ENCODE peak calls at places on chromosome 15, in five cellular contexts. I, O, B, S and A are unnamed samples.

GRCh38 chr15:72497402-72497801 is 23.3 kb downstream of the ARIH1 start:
- DNase-seq in B (no peak), S (no peak), I (no peak), O (no peak), A (no peak)

GRCh38 chr15:41558400-41559238 is at the start of gene TYRO3:
- DNase-seq in O (peak; percentile 58), S (peak; percentile 46), I (peak; percentile 15), B (peak; percentile 36), A (no peak)

GRCh38 chr15:50880651-50881114 is 27.8 kb upstream of the AP4E1 start:
- DNase-seq in S (peak; percentile 86), B (peak; percentile 67), I (peak; percentile 94), O (no peak), A (no peak)

GRCh38 chr15:40471778-40472130 is 970 bp downstream of the CHST14 start:
- DNase-seq in I (peak; percentile 27), O (no peak), S (no peak), B (no peak), A (peak; percentile 44)

GRCh38 chr15:41827880-41828746 is at the start of gene JMJD7:
- DNase-seq in I (peak; percentile 79), S (peak; percentile 93), O (peak; percentile 94), B (peak; percentile 82), A (peak; percentile 78)

GRCh38 chr15:60679256-60679655 is 200.3 kb upstream of the ICE2 start:
- DNase-seq in I (no peak), O (no peak), B (no peak), S (no peak), A (no peak)

GRCh38 chr15:31483053-31483923 is 156.7 kb downstream of the KLF13 start:
- DNase-seq in O (no peak), I (no peak), B (no peak), S (peak; percentile 74), A (no peak)

GRCh38 chr15:45451265-45451664 is 71.3 kb downstream of the SLC30A4 start:
- DNase-seq in B (no peak), I (no peak), S (no peak), O (no peak), A (no peak)

GRCh38 chr15:31486906-31487695 is 160.5 kb downstream of the KLF13 start:
- DNase-seq in O (no peak), I (no peak), B (no peak), S (no peak), A (no peak)

GRCh38 chr15:78873796-78874761 is 1.4 kb downstream of the MORF4L1 start:
- DNase-seq in S (peak; percentile 37), O (peak; percentile 31), B (no peak), I (no peak), A (peak; percentile 71)

GRCh38 chr15:52735231-52736089 is 54.7 kb downstream of the ONECUT1 start:
- DNase-seq in O (peak; percentile 39), B (peak; percentile 76), I (peak; percentile 84), S (peak; percentile 88), A (peak; percentile 72)

GRCh38 chr15:34472947-34473346 is 35.3 kb upstream of the GOLGA8A start:
- DNase-seq in O (no peak), S (no peak), I (no peak), B (no peak), A (no peak)

GRCh38 chr15:59150185-59150584 is 45.2 kb downstream of the CCNB2 start:
- DNase-seq in I (peak; percentile 12), O (no peak), B (no peak), S (no peak), A (no peak)

GRCh38 chr15:61871926-61872522 is 188.2 kb downstream of the VPS13C start:
- DNase-seq in S (peak; percentile 13), I (peak; percentile 37), O (no peak), B (peak; percentile 29), A (peak; percentile 7)

GRCh38 chr15:42992626-42993025 is 72.0 kb upstream of the TTBK2 start:
- DNase-seq in S (no peak), O (no peak), B (no peak), I (no peak), A (no peak)

GRCh38 chr15:88800026-88800425 is 3.2 kb upstream of the ACAN start:
- DNase-seq in B (no peak), I (peak; percentile 18), O (no peak), S (no peak), A (peak; percentile 9)

GRCh38 chr15:65082303-65082958 is 5.9 kb downstream of the KBTBD13 start:
- DNase-seq in B (no peak), I (no peak), S (no peak), O (no peak), A (no peak)